ENCODE peak calls at places on chromosomes 12 and 14, in six cellular contexts. X is EL; B is NCI-H2081; F is NCI-H524 treated with DMSO at 0.1 percent for 48 hours; I is stimulated activated CD8-positive, alpha-beta memory T cell treated with anti-CD3 and anti-CD28 coated beads, Interleukin-4, amount 100 ng/mL, for 1 hour; S is HuH-7.5. N is an unnamed sample.

GRCh38 chr12:122001379-122002209 is 20.1 kb upstream of the BCL7A start:
- DNase-seq in I (no peak), X (no peak), S (no peak), F (no peak), B (peak), N (no peak)

GRCh38 chr14:104383931-104384775 is 195.4 kb upstream of the C14orf180 start:
- DNase-seq in X (no peak), F (peak), I (no peak), S (no peak), B (no peak), N (no peak)

GRCh38 chr12:104457746-104458644 is 1.2 kb downstream of the CHST11 start:
- DNase-seq in S (peak), B (no peak), X (peak), F (no peak), I (no peak), N (no peak)

GRCh38 chr12:69405466-69405865 is 45.9 kb downstream of the YEATS4 start:
- DNase-seq in S (no peak), B (no peak), I (no peak), F (no peak), X (peak), N (no peak)

GRCh38 chr12:1102088-1102487 is 111.1 kb downstream of the ERC1 start:
- DNase-seq in B (no peak), I (no peak), X (no peak), S (no peak), F (no peak), N (no peak)

GRCh38 chr12:67991158-67991557 is 1.9 kb downstream of the IFNG-AS1 start:
- DNase-seq in F (no peak), X (no peak), S (no peak), B (no peak), I (no peak), N (no peak)

GRCh38 chr12:132488127-132489077 is 1.5 kb upstream of the FBRSL1 start:
- DNase-seq in F (no peak), B (no peak), X (no peak), S (no peak), I (no peak), N (no peak)

GRCh38 chr14:103563089-103563620 is 395 bp downstream of the COA8 start:
- DNase-seq in X (no peak), F (no peak), I (no peak), S (peak), B (peak), N (no peak)

GRCh38 chr12:22100952-22101748 is 55.1 kb downstream of the CMAS start:
- DNase-seq in B (no peak), S (no peak), F (no peak), X (peak), I (no peak), N (no peak)

GRCh38 chr12:26113194-26113654 is 11.6 kb downstream of the BHLHE41 start:
- DNase-seq in F (no peak), X (no peak), I (no peak), B (peak), S (no peak), N (no peak)

GRCh38 chr14:90168425-90169105 is 87.8 kb upstream of the PSMC1 start:
- DNase-seq in F (no peak), B (no peak), I (no peak), X (peak), S (no peak), N (no peak)

GRCh38 chr12:17326649-17327048 is 720.7 kb upstream of the LMO3 start:
- DNase-seq in S (no peak), F (no peak), B (no peak), X (no peak), I (no peak), N (no peak)

GRCh38 chr12:102702447-102703114 is 214.5 kb downstream of the PAH start:
- DNase-seq in S (peak), X (peak), B (peak), I (no peak), F (no peak), N (peak)

GRCh38 chr12:117060236-117060926 is 38.8 kb downstream of the TESC start:
- DNase-seq in S (no peak), X (no peak), I (no peak), F (no peak), B (no peak), N (no peak)

GRCh38 chr14:68755016-68755353 is 37.9 kb downstream of the ZFP36L1 start:
- DNase-seq in X (no peak), I (no peak), F (no peak), S (no peak), B (no peak), N (no peak)

GRCh38 chr14:99035268-99035667 is 236.7 kb downstream of the BCL11B start:
- DNase-seq in S (no peak), F (no peak), I (no peak), B (no peak), X (no peak), N (no peak)

GRCh38 chr12:51521554-51522276 is 69.3 kb upstream of the SCN8A start:
- DNase-seq in I (no peak), S (no peak), B (no peak), X (no peak), F (no peak), N (no peak)

GRCh38 chr12:123041811-123042655 is 61.6 kb downstream of the ARL6IP4 start:
- DNase-seq in B (no peak), S (no peak), X (no peak), I (no peak), F (no peak), N (no peak)

GRCh38 chr12:122423258-122424165 is 1.0 kb upstream of the CLIP1 start:
- DNase-seq in X (peak), F (no peak), S (no peak), I (no peak), B (no peak), N (no peak)

GRCh38 chr12:49813131-49813530 is 15.1 kb downstream of the NCKAP5L start:
- DNase-seq in F (no peak), B (no peak), X (peak), I (no peak), S (no peak), N (no peak)

GRCh38 chr14:50045039-50045711 is 71.2 kb downstream of the VCPKMT start:
- DNase-seq in B (no peak), I (peak), F (no peak), X (peak), S (no peak), N (no peak)

GRCh38 chr12:115335048-115335447 is 651.1 kb upstream of the TBX3 start:
- DNase-seq in X (no peak), F (no peak), S (no peak), B (no peak), I (no peak), N (no peak)

N was measured in DMS 273 treated with DMSO at 0.1 percent for 48 hours.